ENCODE peak calls at places on chromosomes 13 and 19, in six cellular contexts. One of them, this sample, is unnamed.

GRCh38 chr13:75479102-75479501 is 2.9 kb downstream of the TBC1D4 start:
- DNase-seq in effector memory CD4-positive, alpha-beta T cell: no peak
- DNase-seq in thyroid gland: no peak
- DNase-seq in heart right ventricle: no peak
- DNase-seq in heart left ventricle: no peak
- DNase-seq in fibroblast of lung: no peak
- DNase-seq in this sample: no peak

GRCh38 chr19:39046037-39046821 is 13.9 kb upstream of the FBXO27 start:
- DNase-seq in effector memory CD4-positive, alpha-beta T cell: no peak
- DNase-seq in thyroid gland: no peak
- DNase-seq in heart right ventricle: no peak
- DNase-seq in heart left ventricle: no peak
- DNase-seq in fibroblast of lung: no peak
- DNase-seq in this sample: no peak

GRCh38 chr13:68291595-68291994 is 1061.5 kb upstream of the PCDH9 start:
- DNase-seq in effector memory CD4-positive, alpha-beta T cell: no peak
- DNase-seq in thyroid gland: no peak
- DNase-seq in heart right ventricle: no peak
- DNase-seq in heart left ventricle: no peak
- DNase-seq in fibroblast of lung: no peak
- DNase-seq in this sample: no peak

GRCh38 chr19:18330865-18331264 is 8.0 kb upstream of the LSM4 start:
- DNase-seq in effector memory CD4-positive, alpha-beta T cell: no peak
- DNase-seq in thyroid gland: peak
- DNase-seq in heart right ventricle: no peak
- DNase-seq in heart left ventricle: no peak
- DNase-seq in fibroblast of lung: no peak
- DNase-seq in this sample: no peak

GRCh38 chr19:51124216-51124615 is 490 bp upstream of the SIGLEC9 start:
- DNase-seq in effector memory CD4-positive, alpha-beta T cell: no peak
- DNase-seq in thyroid gland: no peak
- DNase-seq in heart right ventricle: no peak
- DNase-seq in heart left ventricle: no peak
- DNase-seq in fibroblast of lung: no peak
- DNase-seq in this sample: no peak

GRCh38 chr19:3365447-3366103 is 808 bp upstream of the NFIC start:
- DNase-seq in effector memory CD4-positive, alpha-beta T cell: no peak
- DNase-seq in thyroid gland: peak
- DNase-seq in heart right ventricle: peak
- DNase-seq in heart left ventricle: peak
- DNase-seq in fibroblast of lung: no peak
- DNase-seq in this sample: no peak

GRCh38 chr13:46134961-46135522 is 30.2 kb upstream of the CPB2 start:
- DNase-seq in effector memory CD4-positive, alpha-beta T cell: no peak
- DNase-seq in thyroid gland: peak
- DNase-seq in heart right ventricle: no peak
- DNase-seq in heart left ventricle: no peak
- DNase-seq in fibroblast of lung: peak
- DNase-seq in this sample: no peak

GRCh38 chr19:43576479-43576878 is 878 bp downstream of the PINLYP start:
- DNase-seq in effector memory CD4-positive, alpha-beta T cell: no peak
- DNase-seq in thyroid gland: no peak
- DNase-seq in heart right ventricle: no peak
- DNase-seq in heart left ventricle: no peak
- DNase-seq in fibroblast of lung: no peak
- DNase-seq in this sample: no peak

GRCh38 chr19:57406516-57407123 is 4.3 kb upstream of the ZNF17 start:
- DNase-seq in effector memory CD4-positive, alpha-beta T cell: peak
- DNase-seq in thyroid gland: peak
- DNase-seq in heart right ventricle: peak
- DNase-seq in heart left ventricle: peak
- DNase-seq in fibroblast of lung: peak
- DNase-seq in this sample: no peak

GRCh38 chr19:33226550-33227241 is 1.0 kb upstream of the SLC7A10 start:
- DNase-seq in effector memory CD4-positive, alpha-beta T cell: no peak
- DNase-seq in thyroid gland: peak
- DNase-seq in heart right ventricle: no peak
- DNase-seq in heart left ventricle: no peak
- DNase-seq in fibroblast of lung: peak
- DNase-seq in this sample: no peak

GRCh38 chr13:95540848-95541247 is 11.7 kb upstream of the CLDN10 start:
- DNase-seq in effector memory CD4-positive, alpha-beta T cell: no peak
- DNase-seq in thyroid gland: no peak
- DNase-seq in heart right ventricle: peak
- DNase-seq in heart left ventricle: peak
- DNase-seq in fibroblast of lung: no peak
- DNase-seq in this sample: no peak

GRCh38 chr19:18282021-18282787 is 782 bp upstream of the JUND start:
- DNase-seq in effector memory CD4-positive, alpha-beta T cell: no peak
- DNase-seq in thyroid gland: peak
- DNase-seq in heart right ventricle: no peak
- DNase-seq in heart left ventricle: no peak
- DNase-seq in fibroblast of lung: no peak
- DNase-seq in this sample: no peak

GRCh38 chr19:28929026-28929425 is 283.9 kb downstream of the UQCRFS1 start:
- DNase-seq in effector memory CD4-positive, alpha-beta T cell: no peak
- DNase-seq in thyroid gland: no peak
- DNase-seq in heart right ventricle: no peak
- DNase-seq in heart left ventricle: no peak
- DNase-seq in fibroblast of lung: peak
- DNase-seq in this sample: peak

GRCh38 chr19:58097783-58098681 is at the start of gene ZSCAN18:
- DNase-seq in effector memory CD4-positive, alpha-beta T cell: peak
- DNase-seq in thyroid gland: peak
- DNase-seq in heart right ventricle: peak
- DNase-seq in heart left ventricle: peak
- DNase-seq in fibroblast of lung: peak
- DNase-seq in this sample: peak

GRCh38 chr13:109419896-109420295 is 366.5 kb downstream of the IRS2 start:
- DNase-seq in effector memory CD4-positive, alpha-beta T cell: no peak
- DNase-seq in thyroid gland: no peak
- DNase-seq in heart right ventricle: no peak
- DNase-seq in heart left ventricle: no peak
- DNase-seq in fibroblast of lung: no peak
- DNase-seq in this sample: no peak

GRCh38 chr13:64441740-64442139 is 2788.4 kb downstream of the PCDH9 start:
- DNase-seq in effector memory CD4-positive, alpha-beta T cell: no peak
- DNase-seq in thyroid gland: no peak
- DNase-seq in heart right ventricle: no peak
- DNase-seq in heart left ventricle: no peak
- DNase-seq in fibroblast of lung: no peak
- DNase-seq in this sample: no peak

GRCh38 chr19:13133241-13133870 is 15.3 kb downstream of the NACC1 start:
- DNase-seq in effector memory CD4-positive, alpha-beta T cell: no peak
- DNase-seq in thyroid gland: no peak
- DNase-seq in heart right ventricle: no peak
- DNase-seq in heart left ventricle: no peak
- DNase-seq in fibroblast of lung: no peak
- DNase-seq in this sample: no peak

GRCh38 chr19:15640294-15640903 is at the start of gene CYP4F3:
- DNase-seq in effector memory CD4-positive, alpha-beta T cell: no peak
- DNase-seq in thyroid gland: peak
- DNase-seq in heart right ventricle: peak
- DNase-seq in heart left ventricle: peak
- DNase-seq in fibroblast of lung: no peak
- DNase-seq in this sample: no peak

GRCh38 chr13:26656919-26657318 is 99.4 kb downstream of the WASF3 start:
- DNase-seq in effector memory CD4-positive, alpha-beta T cell: no peak
- DNase-seq in thyroid gland: peak
- DNase-seq in heart right ventricle: no peak
- DNase-seq in heart left ventricle: no peak
- DNase-seq in fibroblast of lung: peak
- DNase-seq in this sample: peak

GRCh38 chr19:46721269-46722003 is 4.5 kb upstream of the PRKD2 start:
- DNase-seq in effector memory CD4-positive, alpha-beta T cell: no peak
- DNase-seq in thyroid gland: no peak
- DNase-seq in heart right ventricle: no peak
- DNase-seq in heart left ventricle: no peak
- DNase-seq in fibroblast of lung: no peak
- DNase-seq in this sample: no peak

GRCh38 chr19:29810504-29810871 is 1.3 kb upstream of the CCNE1 start:
- DNase-seq in effector memory CD4-positive, alpha-beta T cell: no peak
- DNase-seq in thyroid gland: peak
- DNase-seq in heart right ventricle: peak
- DNase-seq in heart left ventricle: peak
- DNase-seq in fibroblast of lung: peak
- DNase-seq in this sample: peak

GRCh38 chr19:43560687-43561086 is 14.6 kb downstream of the XRCC1 start:
- DNase-seq in effector memory CD4-positive, alpha-beta T cell: no peak
- DNase-seq in thyroid gland: no peak
- DNase-seq in heart right ventricle: no peak
- DNase-seq in heart left ventricle: no peak
- DNase-seq in fibroblast of lung: no peak
- DNase-seq in this sample: peak

GRCh38 chr19:918481-919156 is 1.5 kb downstream of the KISS1R start:
- DNase-seq in effector memory CD4-positive, alpha-beta T cell: no peak
- DNase-seq in thyroid gland: no peak
- DNase-seq in heart right ventricle: no peak
- DNase-seq in heart left ventricle: no peak
- DNase-seq in fibroblast of lung: no peak
- DNase-seq in this sample: no peak

GRCh38 chr13:29563941-29564340 is 31.5 kb downstream of the SLC7A1 start:
- DNase-seq in effector memory CD4-positive, alpha-beta T cell: no peak
- DNase-seq in thyroid gland: no peak
- DNase-seq in heart right ventricle: no peak
- DNase-seq in heart left ventricle: no peak
- DNase-seq in fibroblast of lung: no peak
- DNase-seq in this sample: no peak

GRCh38 chr19:3276341-3276799 is 51.9 kb downstream of the CELF5 start:
- DNase-seq in effector memory CD4-positive, alpha-beta T cell: peak
- DNase-seq in thyroid gland: no peak
- DNase-seq in heart right ventricle: no peak
- DNase-seq in heart left ventricle: no peak
- DNase-seq in fibroblast of lung: no peak
- DNase-seq in this sample: no peak

GRCh38 chr13:40096357-40096911 is 441.0 kb downstream of the COG6 start:
- DNase-seq in effector memory CD4-positive, alpha-beta T cell: no peak
- DNase-seq in thyroid gland: no peak
- DNase-seq in heart right ventricle: no peak
- DNase-seq in heart left ventricle: no peak
- DNase-seq in fibroblast of lung: no peak
- DNase-seq in this sample: no peak

GRCh38 chr13:98083507-98083906 is 59.4 kb upstream of the FARP1 start:
- DNase-seq in effector memory CD4-positive, alpha-beta T cell: no peak
- DNase-seq in thyroid gland: no peak
- DNase-seq in heart right ventricle: no peak
- DNase-seq in heart left ventricle: no peak
- DNase-seq in fibroblast of lung: peak
- DNase-seq in this sample: peak

DNA sequence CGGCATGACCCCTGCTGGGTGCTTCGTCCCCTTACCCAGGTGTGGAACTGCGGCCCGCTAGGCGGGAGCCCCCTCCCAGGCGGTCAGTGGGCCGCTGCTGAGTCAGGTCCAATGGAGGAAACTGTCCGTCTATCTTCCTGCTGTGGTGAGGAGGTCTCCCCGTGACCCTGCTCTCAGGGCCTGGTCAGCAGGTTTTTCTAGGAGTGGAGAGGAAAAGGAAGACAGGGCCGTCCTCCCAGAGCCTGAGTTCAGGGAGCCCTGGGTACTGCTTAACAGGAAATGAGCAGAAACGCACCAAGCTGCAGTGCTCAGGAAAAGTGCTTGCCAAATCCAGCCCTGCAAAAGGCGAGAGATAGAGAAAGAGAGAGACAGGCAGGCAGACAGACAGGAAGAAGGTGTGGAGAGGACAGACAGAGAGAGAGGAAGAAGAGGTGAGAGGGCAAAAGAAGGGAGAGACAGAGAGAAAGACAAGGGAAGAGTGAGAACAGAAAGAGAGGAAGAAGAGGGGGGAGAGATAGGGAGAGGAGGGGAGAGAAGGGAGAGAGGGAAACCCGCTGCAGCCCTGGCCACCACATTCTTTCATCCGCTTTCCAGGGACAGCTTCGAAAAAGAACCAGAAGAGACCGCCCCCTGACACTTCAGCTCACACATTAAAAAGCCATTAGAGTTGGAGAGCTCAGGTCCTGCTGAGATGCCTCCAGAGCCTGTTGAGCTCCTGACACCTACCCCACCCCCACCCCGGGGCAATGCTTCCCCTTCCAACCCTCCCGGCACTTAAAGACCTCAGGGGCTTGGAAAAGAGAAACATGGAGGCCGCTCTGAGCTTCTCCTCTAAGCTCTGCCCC is 10.1 kb downstream of the SH3GL1 start:
- DNase-seq in effector memory CD4-positive, alpha-beta T cell: no peak
- DNase-seq in thyroid gland: no peak
- DNase-seq in heart right ventricle: peak
- DNase-seq in heart left ventricle: peak
- DNase-seq in fibroblast of lung: peak
- DNase-seq in this sample: no peak
- H3K4me3 ChIP-seq in effector memory CD4-positive, alpha-beta T cell: no peak
- H3K4me3 ChIP-seq in thyroid gland: no peak
- H3K4me3 ChIP-seq in heart right ventricle: no peak
- H3K4me3 ChIP-seq in heart left ventricle: peak
- H3K4me3 ChIP-seq in fibroblast of lung: peak
- H3K4me3 ChIP-seq in this sample: no peak

DNA sequence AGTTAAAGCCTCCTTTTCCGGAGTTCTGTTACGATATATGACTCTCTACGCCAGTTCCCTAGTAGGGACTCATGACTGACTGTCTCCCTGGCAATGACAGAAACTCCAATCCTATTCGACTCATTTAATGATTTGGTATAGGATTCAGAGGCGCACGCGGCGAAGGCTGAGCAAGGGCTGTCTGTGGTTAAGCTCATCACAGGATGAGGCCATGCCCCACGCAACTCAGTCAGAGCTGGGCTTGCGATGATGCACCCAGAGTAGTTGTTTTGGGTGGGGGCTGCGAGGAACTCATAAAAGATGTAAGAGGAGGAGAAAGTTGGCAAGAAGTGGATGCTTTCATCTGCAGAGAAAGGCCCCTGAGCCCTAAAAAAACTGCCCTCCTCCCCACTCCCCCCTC is 468 bp upstream of the SERTM1 start:
- DNase-seq in effector memory CD4-positive, alpha-beta T cell: no peak
- DNase-seq in thyroid gland: no peak
- DNase-seq in heart right ventricle: no peak
- DNase-seq in heart left ventricle: no peak
- DNase-seq in fibroblast of lung: no peak
- DNase-seq in this sample: no peak
- H3K4me3 ChIP-seq in effector memory CD4-positive, alpha-beta T cell: no peak
- H3K4me3 ChIP-seq in thyroid gland: no peak
- H3K4me3 ChIP-seq in heart right ventricle: no peak
- H3K4me3 ChIP-seq in heart left ventricle: peak
- H3K4me3 ChIP-seq in fibroblast of lung: no peak
- H3K4me3 ChIP-seq in this sample: no peak

GRCh38 chr13:108268713-108269112 is 805 bp upstream of the TNFSF13B start:
- DNase-seq in effector memory CD4-positive, alpha-beta T cell: no peak
- DNase-seq in thyroid gland: peak
- DNase-seq in heart right ventricle: no peak
- DNase-seq in heart left ventricle: no peak
- DNase-seq in fibroblast of lung: no peak
- DNase-seq in this sample: no peak
- H3K4me3 ChIP-seq in effector memory CD4-positive, alpha-beta T cell: no peak
- H3K4me3 ChIP-seq in thyroid gland: no peak
- H3K4me3 ChIP-seq in heart right ventricle: no peak
- H3K4me3 ChIP-seq in heart left ventricle: no peak
- H3K4me3 ChIP-seq in fibroblast of lung: no peak
- H3K4me3 ChIP-seq in this sample: no peak

DNA sequence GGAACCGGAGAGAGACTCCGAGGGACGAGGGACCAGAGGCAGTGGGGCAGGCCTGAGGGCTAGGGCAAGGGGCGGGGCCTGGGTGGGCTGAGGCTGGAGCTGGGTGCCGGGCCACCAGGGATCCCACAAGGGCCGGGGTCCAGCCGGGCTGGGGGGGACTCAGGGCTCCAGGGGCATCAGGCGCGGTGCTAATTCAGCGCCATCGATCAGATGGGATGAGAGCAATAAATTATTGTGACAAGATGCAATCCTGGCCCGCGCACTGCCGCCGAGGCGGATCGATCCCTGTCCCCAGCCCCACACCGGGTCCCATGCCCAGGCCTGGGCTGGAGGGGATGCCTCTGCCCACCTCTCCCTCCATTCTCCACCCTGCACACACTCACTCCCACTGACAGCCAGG is 5.7 kb downstream of the ERFL start:
- DNase-seq in effector memory CD4-positive, alpha-beta T cell: no peak
- DNase-seq in thyroid gland: no peak
- DNase-seq in heart right ventricle: no peak
- DNase-seq in heart left ventricle: no peak
- DNase-seq in fibroblast of lung: no peak
- DNase-seq in this sample: no peak
- H3K4me3 ChIP-seq in effector memory CD4-positive, alpha-beta T cell: no peak
- H3K4me3 ChIP-seq in thyroid gland: no peak
- H3K4me3 ChIP-seq in heart right ventricle: no peak
- H3K4me3 ChIP-seq in heart left ventricle: no peak
- H3K4me3 ChIP-seq in fibroblast of lung: no peak
- H3K4me3 ChIP-seq in this sample: no peak

This sample was measured in skeletal muscle cell.